ENCODE peak calls at places on chromosome 9, in nine cellular contexts. C, N, W, X, G, L, I, T and R are unnamed samples. For H3K4me1, the result is how much of the 10 kb centered on the place peaks cover.

GRCh38 chr9:22483528-22484060 is 37.0 kb downstream of the DMRTA1 start:
- DNase-seq in I (no peak), C (no peak), G (peak), L (no peak), T (no peak), W (no peak), X (no peak), N (no peak), R (no peak)

GRCh38 chr9:116589392-116590354 is 97.4 kb upstream of the TRIM32 start:
- DNase-seq in C (no peak), G (peak), N (no peak), W (no peak), L (no peak), I (peak), X (no peak), T (peak), R (no peak)

GRCh38 chr9:71273613-71274012 is 152.2 kb upstream of the TRPM3 start:
- DNase-seq in W (no peak), N (no peak), G (no peak), L (no peak), I (no peak), X (no peak), C (no peak), T (no peak), R (no peak)

GRCh38 chr9:6354072-6354686 is 26.0 kb downstream of the TPD52L3 start:
- DNase-seq in W (no peak), G (peak), T (peak), I (peak), C (no peak), L (peak), N (peak), X (no peak), R (no peak)

GRCh38 chr9:116152390-116152789 is 1.2 kb upstream of the PAPPA start:
- DNase-seq in L (no peak), T (peak), X (no peak), N (no peak), I (no peak), C (no peak), W (no peak), G (peak), R (no peak)

GRCh38 chr9:97507585-97507984 is 6.1 kb downstream of the TMOD1 start:
- DNase-seq in C (no peak), T (no peak), G (no peak), I (no peak), L (no peak), N (no peak), X (no peak), W (no peak), R (no peak)

GRCh38 chr9:121023064-121023463 is 27.0 kb downstream of the C5 start:
- DNase-seq in N (no peak), C (no peak), I (no peak), L (no peak), G (no peak), T (peak), X (no peak), W (no peak), R (no peak)

GRCh38 chr9:120927125-120928014 is 774 bp upstream of the TRAF1 start:
- DNase-seq in N (no peak), X (no peak), L (no peak), G (no peak), C (no peak), T (no peak), W (no peak), I (no peak), R (no peak)

GRCh38 chr9:14307989-14308750 is 5.8 kb downstream of the NFIB start:
- DNase-seq in X (no peak), W (no peak), I (no peak), T (no peak), G (no peak), C (no peak), L (no peak), N (no peak), R (no peak)

GRCh38 chr9:16032799-16033198 is 480.0 kb downstream of the CCDC171 start:
- DNase-seq in L (no peak), X (no peak), T (peak), G (peak), N (no peak), I (no peak), C (no peak), W (no peak), R (no peak)

GRCh38 chr9:91043041-91043740 is 241.6 kb downstream of the SYK start:
- DNase-seq in G (no peak), N (no peak), X (no peak), C (peak), L (no peak), I (no peak), T (no peak), W (no peak), R (peak)

GRCh38 chr9:33139421-33140228 is 27.5 kb downstream of the B4GALT1 start:
- DNase-seq in X (peak), N (no peak), I (no peak), G (no peak), T (peak), L (peak), C (peak), W (peak), R (no peak)

GRCh38 chr9:84667571-84668203 is 1.8 kb upstream of the NTRK2 start:
- DNase-seq in W (no peak), N (no peak), C (peak), L (peak), X (no peak), T (peak), G (peak), I (no peak), R (no peak)

GRCh38 chr9:77712533-77713130 is 64.5 kb upstream of the GNA14 start:
- DNase-seq in L (no peak), T (peak), G (no peak), W (no peak), N (no peak), I (no peak), X (no peak), C (no peak), R (no peak)

GRCh38 chr9:2415326-2415725 is 206.3 kb upstream of the VLDLR start:
- DNase-seq in I (no peak), N (no peak), X (no peak), W (no peak), T (no peak), G (no peak), L (no peak), C (no peak), R (no peak)

GRCh38 chr9:19161257-19162025 is 34.1 kb upstream of the PLIN2 start:
- DNase-seq in X (no peak), G (peak), W (peak), L (no peak), N (peak), I (peak), C (no peak), T (peak), R (peak)

GRCh38 chr9:76571288-76572204 is 112.6 kb downstream of the GCNT1 start:
- DNase-seq in X (no peak), I (no peak), T (peak), N (no peak), C (no peak), W (peak), G (peak), L (no peak), R (no peak)

GRCh38 chr9:12884736-12885395 is 110.0 kb downstream of the LURAP1L start:
- DNase-seq in N (no peak), I (no peak), C (no peak), X (no peak), W (no peak), T (peak), G (peak), L (no peak), R (no peak)

GRCh38 chr9:75083188-75083976 is 4.6 kb downstream of the NMRK1 start:
- DNase-seq in L (peak), N (peak), I (no peak), X (no peak), C (no peak), W (no peak), T (no peak), G (peak), R (peak)

GRCh38 chr9:129270903-129271431 is 92.9 kb upstream of the IER5L start:
- DNase-seq in G (no peak), N (no peak), W (peak), I (peak), T (peak), L (no peak), C (peak), X (peak), R (no peak)

GRCh38 chr9:91034976-91035824 is 233.6 kb downstream of the SYK start:
- DNase-seq in I (no peak), L (no peak), C (no peak), N (no peak), W (no peak), X (no peak), G (no peak), T (peak), R (no peak)

GRCh38 chr9:131233989-131234388 is 42.3 kb downstream of the FAM78A start:
- DNase-seq in N (no peak), I (no peak), X (no peak), T (no peak), L (no peak), G (no peak), W (no peak), C (no peak), R (no peak)

GRCh38 chr9:82504620-82505019 is 516.0 kb downstream of the SPATA31D1 start:
- DNase-seq in I (no peak), C (no peak), G (peak), X (no peak), W (no peak), L (no peak), N (no peak), T (no peak), R (no peak)

GRCh38 chr9:23717505-23717904 is 108.5 kb downstream of the ELAVL2 start:
- DNase-seq in G (no peak), L (no peak), W (no peak), N (no peak), C (no peak), I (no peak), T (no peak), X (no peak), R (no peak)

GRCh38 chr9:36401179-36401740 is 1.2 kb upstream of the RNF38 start:
- DNase-seq in L (no peak), G (peak), I (no peak), W (no peak), T (peak), C (no peak), X (no peak), N (no peak), R (no peak)

GRCh38 chr9:14428781-14429230 is 114.9 kb upstream of the NFIB start:
- DNase-seq in N (peak), G (peak), C (peak), X (peak), I (peak), L (peak), W (no peak), T (peak), R (peak)

GRCh38 chr9:133973111-133973790 is 18.9 kb downstream of the VAV2 start:
- DNase-seq in N (no peak), X (peak), W (peak), T (no peak), G (no peak), I (no peak), C (no peak), L (no peak), R (no peak)

GRCh38 chr9:34573599-34574325 is 15.8 kb downstream of the CNTFR start:
- DNase-seq in T (no peak), C (no peak), X (no peak), G (peak), L (no peak), I (no peak), N (no peak), W (no peak), R (no peak)

GRCh38 chr9:82781965-82782392 is 281.0 kb downstream of the RASEF start:
- DNase-seq in L (no peak), N (no peak), G (no peak), X (no peak), T (no peak), I (no peak), C (no peak), W (no peak), R (no peak)

GRCh38 chr9:91207889-91208651 is 153.6 kb downstream of the AUH start:
- DNase-seq in L (no peak), N (no peak), C (no peak), I (no peak), W (no peak), X (no peak), T (peak), G (no peak), R (no peak)

GRCh38 chr9:130986311-130986940 is 22.5 kb upstream of the LAMC3 start:
- DNase-seq in W (no peak), I (no peak), T (no peak), N (no peak), G (no peak), C (no peak), X (no peak), L (no peak), R (no peak)

GRCh38 chr9:96505316-96505991 is 55.5 kb downstream of the HABP4 start:
- DNase-seq in T (peak), X (no peak), L (no peak), W (no peak), G (no peak), I (no peak), C (no peak), N (no peak), R (peak)

GRCh38 chr9:3237121-3237520 is 288.7 kb downstream of the RFX3 start:
- DNase-seq in C (no peak), N (no peak), W (no peak), I (no peak), G (no peak), X (no peak), L (no peak), T (peak), R (no peak)

GRCh38 chr9:136219276-136219675 is 14.3 kb upstream of the LHX3 start:
- DNase-seq in N (no peak), L (no peak), X (no peak), C (no peak), W (no peak), G (no peak), I (no peak), T (no peak), R (no peak)

GRCh38 chr9:15144567-15145174 is 162.3 kb downstream of the TTC39B start:
- DNase-seq in W (no peak), X (no peak), C (no peak), G (no peak), L (no peak), N (no peak), T (peak), I (no peak), R (no peak)

GRCh38 chr9:133134419-133135190 is 13.6 kb upstream of the RALGDS start:
- DNase-seq in T (peak), N (no peak), L (no peak), X (no peak), C (no peak), W (no peak), G (no peak), I (no peak), R (no peak)

GRCh38 chr9:89122944-89123343 is 55.7 kb downstream of the SHC3 start:
- DNase-seq in T (peak), W (no peak), I (no peak), C (no peak), G (no peak), N (no peak), X (no peak), L (no peak), R (no peak)

GRCh38 chr9:128006360-128007024 is 25.7 kb upstream of the EEIG1 start:
- DNase-seq in I (no peak), N (no peak), L (no peak), T (peak), G (no peak), X (no peak), W (no peak), C (no peak), R (no peak)
- H3K27ac ChIP-seq in I (no peak), N (peak), L (no peak), T (no peak), G (no peak), X (no peak), W (peak), C (no peak), R (no peak)

GRCh38 chr9:87712801-87713277 is 13.1 kb upstream of the CTSL start:
- DNase-seq in N (no peak), X (no peak), C (no peak), G (no peak), T (no peak), L (no peak), I (no peak), W (no peak), R (no peak)
- H3K4me3 ChIP-seq in N (no peak), X (no peak), C (no peak), G (no peak), T (no peak), L (no peak), I (no peak), W (no peak), R (no peak)

GRCh38 chr9:137514691-137515337 is 35.4 kb downstream of the PNPLA7 start:
- DNase-seq in X (no peak), C (no peak), W (no peak), I (no peak), G (no peak), N (no peak), T (no peak), L (no peak), R (no peak)

GRCh38 chr9:137516144-137516917 is 33.9 kb downstream of the PNPLA7 start:
- DNase-seq in T (no peak), N (no peak), L (no peak), G (peak), X (no peak), C (no peak), W (no peak), I (no peak), R (no peak)

GRCh38 chr9:137509198-137509597 is 41.0 kb downstream of the PNPLA7 start:
- DNase-seq in C (no peak), I (no peak), L (no peak), W (no peak), X (no peak), N (no peak), G (no peak), T (no peak), R (no peak)

GRCh38 chr9:137515338-137515724 is 34.9 kb downstream of the PNPLA7 start:
- DNase-seq in I (no peak), L (no peak), W (peak), N (no peak), G (no peak), T (no peak), C (no peak), X (no peak), R (no peak)

DNA sequence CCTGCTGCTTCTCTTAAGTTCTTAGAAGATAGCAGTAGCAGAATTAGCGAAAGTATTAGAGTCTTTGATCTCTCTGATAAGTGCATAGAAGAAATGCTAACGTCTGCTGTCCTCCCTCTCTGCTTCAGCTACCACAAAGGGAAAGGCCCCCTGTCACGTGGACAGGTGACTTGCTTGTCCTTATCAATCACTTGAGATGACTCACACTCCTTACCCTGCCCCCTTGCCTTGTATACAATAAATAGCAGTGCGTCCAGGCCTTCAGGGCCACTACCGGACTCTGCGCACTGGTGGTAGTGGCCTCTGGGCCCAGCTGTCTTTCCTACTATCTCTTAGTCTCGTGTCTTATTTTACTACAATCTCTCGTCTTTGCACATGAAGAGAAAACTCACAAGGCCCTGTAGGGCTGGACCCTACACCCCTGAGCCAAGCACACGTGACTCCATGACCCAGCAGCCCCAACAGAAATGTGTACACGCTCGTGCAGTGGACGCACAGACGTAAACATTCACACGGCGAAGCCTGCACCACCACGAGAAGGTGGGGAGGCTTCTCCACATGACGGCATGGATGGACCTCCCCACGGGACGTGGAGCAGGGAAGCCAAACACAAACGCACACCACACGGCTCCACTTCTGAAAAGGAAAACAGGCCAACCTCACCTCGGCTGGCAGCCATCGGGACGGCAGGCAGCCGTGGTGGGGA is 38.3 kb downstream of the PNPLA7 start:
- DNase-seq in G (no peak), N (no peak), W (peak), C (no peak), X (no peak), T (no peak), L (no peak), I (no peak), R (no peak)
- H3K4me1 ChIP-seq in G (under half), N (under half), W (under half), C (under half), X (under half), T (under half), L (under half), I (under half), R (under half)

DNA sequence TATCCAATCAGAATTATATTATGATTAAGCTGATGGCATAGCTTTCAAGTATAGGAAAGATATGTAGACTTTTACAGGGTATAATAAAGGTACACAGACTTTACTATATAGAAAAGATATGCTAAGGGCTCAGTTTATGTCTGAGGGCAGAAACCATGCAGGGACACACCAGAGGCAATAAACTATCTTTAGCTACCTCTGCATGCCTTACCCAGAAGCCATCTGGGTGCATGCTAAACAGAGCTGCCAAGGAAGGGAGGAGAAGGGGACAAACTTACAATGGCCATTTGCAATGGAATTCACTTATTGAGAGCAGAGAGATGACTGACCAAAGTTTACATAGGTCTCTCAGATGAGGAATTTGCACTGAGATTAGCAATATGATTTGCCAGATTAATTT is 143.1 kb upstream of the NR4A3 start:
- DNase-seq in W (no peak), X (no peak), N (no peak), L (no peak), T (no peak), G (no peak), C (no peak), I (no peak), R (no peak)
- H3K27ac ChIP-seq in W (no peak), X (no peak), N (no peak), L (no peak), T (no peak), G (no peak), C (no peak), I (no peak), R (no peak)

GRCh38 chr9:128202648-128203023 is 543 bp upstream of the DNM1 start:
- DNase-seq in X (no peak), W (no peak), G (no peak), T (no peak), L (no peak), C (no peak), N (no peak), I (no peak), R (no peak)
- H3K4me3 ChIP-seq in X (no peak), W (no peak), G (peak), T (no peak), L (no peak), C (no peak), N (peak), I (no peak), R (no peak)

DNA sequence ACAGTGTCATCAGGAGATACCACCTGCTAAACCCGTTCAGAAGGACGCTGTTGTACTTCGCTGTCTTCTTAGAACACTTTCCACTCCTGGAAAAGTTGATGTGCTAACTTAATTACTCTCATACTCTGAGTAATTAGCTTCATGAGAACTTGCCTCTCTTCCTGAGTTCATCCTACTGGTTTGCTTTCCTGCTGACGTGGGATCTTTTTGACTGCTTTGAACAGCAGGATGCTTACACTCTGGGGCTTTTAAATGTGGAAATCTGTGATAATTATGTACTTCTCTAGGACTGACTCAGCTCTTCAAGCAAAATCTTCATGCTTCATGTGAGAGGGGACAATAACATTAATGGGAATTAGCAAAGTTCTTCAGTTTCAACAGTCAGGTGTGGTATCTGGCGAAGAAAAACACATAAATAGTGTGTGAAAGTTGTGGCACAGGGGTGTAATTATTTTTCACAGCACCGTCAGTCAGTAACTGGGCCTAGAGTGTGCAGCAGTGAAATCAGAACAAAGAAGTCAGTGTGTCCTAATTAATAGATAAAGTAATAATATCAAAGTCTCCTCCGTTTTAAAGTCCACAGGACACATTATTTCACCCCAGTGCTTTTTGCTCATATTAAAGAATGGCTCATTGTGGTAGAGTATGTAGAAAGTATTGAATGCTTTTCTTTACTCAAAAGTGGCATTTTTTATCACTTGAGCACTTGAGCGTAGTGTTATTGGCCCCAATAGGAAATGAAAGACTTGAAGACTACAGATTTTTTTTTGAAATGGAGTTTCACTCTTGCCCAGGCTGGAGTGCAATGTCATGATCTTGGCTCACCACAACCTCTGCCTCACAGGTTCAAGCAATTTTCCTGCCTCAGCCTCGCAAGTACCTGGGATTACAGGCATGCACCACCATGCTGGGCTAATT is 140.9 kb upstream of the DMRT1 start:
- DNase-seq in I (no peak), L (no peak), T (peak), G (no peak), C (no peak), W (no peak), X (no peak), N (no peak), R (no peak)
- H3K4me1 ChIP-seq in I (under half), L (under half), T (under half), G (under half), C (under half), W (under half), X (under half), N (under half), R (under half)